ENCODE peak calls at places on chromosomes 16 and 17, in eight cellular contexts. K, P, M, W, H, V, E and L are unnamed samples.

GRCh38 chr16:47413041-47413440 is 47.8 kb downstream of the ITFG1 start:
- DNase-seq in K (no peak), P (no peak), M (no peak), W (no peak), H (no peak), V (no peak), E (no peak), L (no peak)

GRCh38 chr17:51585514-51586104 is 325.3 kb downstream of the UTP18 start:
- DNase-seq in K (no peak), P (peak), M (no peak), W (peak), H (no peak), V (no peak), E (no peak), L (peak)

GRCh38 chr16:17374668-17375255 is 96.0 kb downstream of the XYLT1 start:
- DNase-seq in K (no peak), P (no peak), M (no peak), W (no peak), H (no peak), V (no peak), E (no peak), L (no peak)

GRCh38 chr17:40884708-40885512 is at the start of gene KRT20:
- DNase-seq in K (no peak), P (no peak), M (no peak), W (no peak), H (no peak), V (peak), E (no peak), L (no peak)

GRCh38 chr16:81480856-81481821 is 36.5 kb downstream of the CMIP start:
- DNase-seq in K (no peak), P (no peak), M (peak), W (no peak), H (no peak), V (no peak), E (peak), L (peak)

GRCh38 chr17:60392845-60393702 is 1.1 kb upstream of the USP32 start:
- DNase-seq in K (peak), P (no peak), M (peak), W (peak), H (no peak), V (no peak), E (no peak), L (peak)

GRCh38 chr17:18182978-18183333 is 672 bp upstream of the ALKBH5 start:
- DNase-seq in K (no peak), P (peak), M (peak), W (peak), H (peak), V (peak), E (peak), L (peak)

GRCh38 chr16:27287051-27287811 is 18.7 kb upstream of the NSMCE1 start:
- DNase-seq in K (no peak), P (no peak), M (no peak), W (no peak), H (peak), V (no peak), E (no peak), L (no peak)

GRCh38 chr16:88804552-88805339 is 1.2 kb downstream of the CDT1 start:
- DNase-seq in K (no peak), P (peak), M (no peak), W (no peak), H (peak), V (peak), E (no peak), L (no peak)

GRCh38 chr17:38333635-38334295 is 10.0 kb downstream of the GPR179 start:
- DNase-seq in K (no peak), P (no peak), M (no peak), W (no peak), H (no peak), V (peak), E (no peak), L (peak)

GRCh38 chr16:85354623-85355514 is 242.6 kb upstream of the CIBAR2 start:
- DNase-seq in K (no peak), P (no peak), M (peak), W (no peak), H (no peak), V (no peak), E (no peak), L (no peak)

GRCh38 chr17:31524926-31525800 is 133.7 kb downstream of the RAB11FIP4 start:
- DNase-seq in K (peak), P (peak), M (peak), W (peak), H (peak), V (peak), E (peak), L (peak)

GRCh38 chr16:63981639-63982038 is 1140.2 kb downstream of the CDH11 start:
- DNase-seq in K (no peak), P (no peak), M (no peak), W (no peak), H (no peak), V (no peak), E (no peak), L (no peak)

GRCh38 chr16:23508589-23509440 is 1.5 kb downstream of the GGA2 start:
- DNase-seq in K (no peak), P (no peak), M (no peak), W (no peak), H (no peak), V (no peak), E (no peak), L (no peak)

DNA sequence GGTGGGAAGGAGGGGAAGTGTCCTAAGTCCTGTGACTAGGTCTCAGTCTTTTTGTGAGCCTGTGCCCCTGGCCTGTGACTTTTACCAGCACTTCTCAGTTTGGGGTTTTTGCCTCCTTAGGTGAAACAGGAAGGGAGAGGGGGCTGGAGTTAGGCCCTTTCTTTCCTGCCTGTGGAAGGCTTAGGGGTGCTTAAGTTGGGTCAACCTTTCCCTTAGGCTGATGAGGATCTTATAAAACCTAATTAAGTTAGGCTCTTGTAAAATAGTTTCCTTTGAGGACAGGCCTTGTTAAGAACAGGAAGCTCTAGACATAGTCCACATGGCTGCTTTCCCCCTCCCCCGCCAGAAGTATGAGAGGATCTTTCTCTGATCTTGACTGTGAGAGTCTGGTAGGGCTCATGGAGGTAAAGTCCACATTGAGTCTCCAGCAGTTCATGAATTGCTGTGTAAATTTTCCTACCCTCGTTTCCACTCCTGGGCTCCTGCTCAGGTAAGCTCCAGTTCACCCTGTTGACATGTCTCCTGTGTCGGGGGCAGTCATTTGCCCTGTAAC is 17.0 kb upstream of the DNASE1 start:
- DNase-seq in K (peak), P (no peak), M (peak), W (no peak), H (peak), V (no peak), E (no peak), L (peak)
- TF ChIP-seq POLR2A in K (no peak), P (no peak), M (no peak), W (no peak), H (no peak), V (no peak), E (no peak), L (no peak)

GRCh38 chr17:82754297-82755208 is 2.7 kb downstream of the TBCD start:
- DNase-seq in K (no peak), P (no peak), M (no peak), W (no peak), H (no peak), V (no peak), E (no peak), L (no peak)
- H3K4me3 ChIP-seq in K (no peak), P (no peak), M (no peak), W (no peak), H (no peak), V (no peak), E (peak), L (no peak)

GRCh38 chr17:41906465-41907184 is 12.1 kb downstream of the ACLY start:
- DNase-seq in K (no peak), P (no peak), M (peak), W (no peak), H (no peak), V (no peak), E (no peak), L (no peak)
- TF ChIP-seq POLR2A in K (no peak), P (no peak), M (no peak), W (no peak), H (no peak), V (no peak), E (no peak), L (no peak)

GRCh38 chr17:81508639-81509047 is 4.0 kb downstream of the ACTG1 start:
- DNase-seq in K (no peak), P (no peak), M (peak), W (no peak), H (no peak), V (no peak), E (no peak), L (no peak)
- H3K4me3 ChIP-seq in K (peak), P (peak), M (peak), W (peak), H (no peak), V (peak), E (peak), L (peak)

DNA sequence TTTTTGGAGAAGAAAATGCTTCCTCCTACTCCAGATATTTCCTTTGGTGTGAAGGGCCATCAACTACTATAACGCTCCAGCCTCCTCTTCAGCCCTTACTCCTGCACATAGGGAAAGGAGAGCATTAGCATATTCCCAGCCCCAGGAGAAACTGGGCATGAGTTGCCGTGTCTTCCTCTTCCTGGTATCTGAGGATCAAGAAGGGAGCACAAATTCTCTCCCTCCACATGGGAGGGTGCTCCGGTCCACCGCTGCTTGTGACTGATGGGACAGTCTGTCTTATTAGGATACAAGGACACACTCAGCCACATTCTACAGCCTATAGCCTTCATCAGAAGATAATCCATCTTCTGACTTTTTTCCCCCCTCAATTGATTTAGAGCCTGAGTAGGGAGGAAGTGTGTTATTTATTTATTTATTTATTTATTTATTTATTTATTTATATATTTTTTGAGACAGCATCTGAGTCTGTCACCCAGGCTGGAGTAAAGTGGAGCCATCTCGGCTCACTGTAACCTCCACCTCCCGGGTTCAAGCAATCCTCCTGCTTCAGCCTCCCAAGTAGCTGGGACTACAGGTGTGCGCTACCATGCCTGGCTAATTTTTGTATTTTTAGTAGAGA is 16.6 kb upstream of the CYB5B start:
- DNase-seq in K (no peak), P (no peak), M (no peak), W (no peak), H (no peak), V (no peak), E (no peak), L (no peak)
- TF ChIP-seq POLR2A in K (no peak), P (no peak), M (no peak), W (no peak), H (no peak), V (no peak), E (no peak), L (no peak)

GRCh38 chr16:31109622-31110021 is 1.4 kb downstream of the BCKDK start:
- DNase-seq in K (no peak), P (no peak), M (no peak), W (no peak), H (no peak), V (peak), E (no peak), L (no peak)
- H3K4me3 ChIP-seq in K (peak), P (no peak), M (no peak), W (no peak), H (no peak), V (no peak), E (peak), L (peak)

GRCh38 chr17:77096570-77097214 is 44.1 kb upstream of the SEC14L1 start:
- DNase-seq in K (no peak), P (no peak), M (peak), W (peak), H (no peak), V (no peak), E (no peak), L (peak)
- TF ChIP-seq POLR2A in K (no peak), P (no peak), M (no peak), W (no peak), H (no peak), V (no peak), E (no peak), L (no peak)

DNA sequence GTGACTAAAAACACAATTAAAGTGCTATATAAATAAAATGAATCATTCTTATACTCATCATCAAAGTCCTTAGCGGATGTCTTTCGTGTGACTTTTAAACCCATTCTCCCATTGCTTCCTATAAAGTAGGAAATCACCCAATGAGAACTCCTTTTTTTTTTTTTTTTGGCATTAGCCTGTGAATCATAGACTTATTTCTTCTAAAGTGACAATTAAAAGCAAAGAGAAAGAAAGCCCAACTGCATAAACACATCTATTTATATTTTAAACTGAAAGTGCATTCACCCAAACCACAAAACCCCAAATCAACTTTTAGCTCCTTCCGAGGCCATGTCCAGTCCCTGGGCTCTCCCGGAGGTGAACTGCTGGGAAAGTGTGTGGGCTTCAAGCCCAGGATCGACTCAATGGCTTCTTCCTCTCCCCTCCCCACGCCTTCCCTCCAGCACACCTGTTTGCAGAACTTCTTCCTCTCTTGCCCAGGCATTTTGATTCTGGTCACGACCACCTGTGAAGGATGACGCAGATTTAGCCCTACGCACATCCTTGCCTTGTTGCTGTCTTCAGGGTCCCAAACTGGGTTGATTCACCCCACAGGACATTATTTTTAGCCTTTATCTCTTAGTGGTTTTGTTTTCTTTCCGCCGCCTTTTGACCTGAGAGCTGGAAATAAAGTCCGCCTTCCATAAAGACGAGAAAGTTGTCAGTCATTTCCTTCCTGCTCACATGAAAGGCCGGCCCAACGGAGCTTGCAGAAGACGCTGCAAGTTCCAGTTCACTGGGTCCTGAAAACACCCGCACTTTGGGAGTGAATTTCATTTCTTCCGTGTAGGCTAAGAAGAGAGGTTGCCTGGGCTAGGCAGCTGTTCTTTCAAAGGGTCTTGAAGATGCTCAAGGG is 166.8 kb downstream of the MAP2K6 start:
- DNase-seq in K (no peak), P (no peak), M (peak), W (no peak), H (no peak), V (no peak), E (no peak), L (no peak)
- H3K4me3 ChIP-seq in K (peak), P (no peak), M (no peak), W (no peak), H (no peak), V (no peak), E (peak), L (no peak)

DNA sequence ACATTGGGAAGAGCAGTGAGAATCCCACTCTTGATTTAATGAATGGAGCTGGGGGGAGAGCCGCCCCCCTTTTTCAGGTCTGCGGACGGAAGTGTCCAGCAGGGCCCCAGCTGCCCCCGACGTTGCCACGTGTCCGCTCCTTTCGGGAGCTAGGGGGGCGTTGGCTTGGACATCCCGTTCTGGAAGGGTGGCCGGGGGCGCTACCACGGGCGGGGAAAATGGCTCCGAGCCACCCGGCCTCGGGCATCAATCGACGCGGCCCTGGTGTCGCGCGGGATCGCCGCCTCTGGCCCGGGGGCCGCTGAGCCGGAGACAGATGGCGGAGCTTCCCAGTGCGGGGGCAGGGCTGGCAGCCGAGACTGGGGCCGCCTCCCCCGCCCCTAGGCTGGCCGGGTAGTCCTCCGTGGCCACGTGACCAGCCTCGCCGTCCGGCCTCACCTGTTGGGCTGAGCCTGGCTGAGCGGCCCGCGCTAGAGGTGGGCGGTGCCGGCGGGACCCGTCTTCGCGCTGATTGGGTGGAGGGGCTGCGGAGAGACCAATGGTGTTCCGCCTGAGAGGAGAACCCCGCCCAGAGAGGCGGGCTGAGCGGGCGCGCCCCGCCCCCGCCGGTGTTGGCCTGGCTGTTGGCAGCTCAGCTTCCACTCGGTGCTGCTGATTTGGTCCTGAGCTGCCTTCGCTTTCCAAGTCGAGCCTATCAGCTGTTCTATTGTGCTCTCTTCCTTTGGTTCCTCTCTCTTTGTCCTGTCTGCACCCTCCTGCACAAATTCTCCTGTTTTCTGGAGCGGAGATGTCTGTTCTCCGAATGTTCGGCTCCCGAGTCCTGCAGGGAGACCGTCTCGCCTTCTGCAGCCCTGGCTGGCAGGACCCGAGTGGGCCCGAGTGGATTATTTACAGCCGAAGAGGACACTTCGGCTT is 8.3 kb downstream of the HS3ST3B1 start:
- DNase-seq in K (peak), P (peak), M (peak), W (peak), H (peak), V (peak), E (peak), L (peak)
- TF ChIP-seq POLR2A in K (no peak), P (no peak), M (no peak), W (no peak), H (no peak), V (peak), E (peak), L (no peak)